ENCODE peak calls at places on chromosomes 11 and 22, in six cellular contexts. One of them, this sample, is unnamed.

GRCh38 chr11:72160319-72160718 is 24.8 kb downstream of the FOLR3 start:
- DNase-seq in IMR-90: peak
- DNase-seq in neuronal stem cell: no peak
- DNase-seq in mesenchymal stem cell: peak
- DNase-seq in H1: no peak
- DNase-seq in H9: no peak
- DNase-seq in this sample: no peak

GRCh38 chr22:34437140-34437539 is 516.9 kb upstream of the LARGE1 start:
- DNase-seq in H9: no peak
- DNase-seq in neuronal stem cell: no peak
- DNase-seq in IMR-90: no peak
- DNase-seq in H1: no peak
- DNase-seq in mesenchymal stem cell: no peak
- DNase-seq in this sample: no peak

GRCh38 chr11:97621282-97621681 is 1231.5 kb downstream of the JRKL start:
- DNase-seq in H9: no peak
- DNase-seq in neuronal stem cell: no peak
- DNase-seq in H1: no peak
- DNase-seq in IMR-90: no peak
- DNase-seq in mesenchymal stem cell: no peak
- DNase-seq in this sample: no peak

GRCh38 chr11:123474994-123475393 is 44.9 kb downstream of the GRAMD1B start:
- DNase-seq in neuronal stem cell: no peak
- DNase-seq in mesenchymal stem cell: no peak
- DNase-seq in H1: no peak
- DNase-seq in IMR-90: peak
- DNase-seq in H9: no peak
- DNase-seq in this sample: no peak

GRCh38 chr11:114116800-114117199 is 57.3 kb downstream of the ZBTB16 start:
- DNase-seq in H9: no peak
- DNase-seq in neuronal stem cell: no peak
- DNase-seq in mesenchymal stem cell: no peak
- DNase-seq in H1: no peak
- DNase-seq in IMR-90: no peak
- DNase-seq in this sample: no peak

GRCh38 chr22:38601221-38601764 is 31.3 kb upstream of the DMC1 start:
- DNase-seq in IMR-90: no peak
- DNase-seq in H9: no peak
- DNase-seq in mesenchymal stem cell: no peak
- DNase-seq in H1: no peak
- DNase-seq in neuronal stem cell: no peak
- DNase-seq in this sample: no peak

GRCh38 chr11:119912214-119912613 is 183.2 kb upstream of the NECTIN1 start:
- DNase-seq in IMR-90: no peak
- DNase-seq in H1: no peak
- DNase-seq in H9: no peak
- DNase-seq in mesenchymal stem cell: no peak
- DNase-seq in neuronal stem cell: no peak
- DNase-seq in this sample: no peak

GRCh38 chr11:101840720-101841119 is 74.1 kb upstream of the CEP126 start:
- DNase-seq in mesenchymal stem cell: peak
- DNase-seq in IMR-90: peak
- DNase-seq in H9: no peak
- DNase-seq in H1: no peak
- DNase-seq in neuronal stem cell: no peak
- DNase-seq in this sample: peak

GRCh38 chr22:36238348-36239149 is 778 bp downstream of the APOL2 start:
- DNase-seq in mesenchymal stem cell: no peak
- DNase-seq in IMR-90: no peak
- DNase-seq in neuronal stem cell: no peak
- DNase-seq in H9: peak
- DNase-seq in H1: no peak
- DNase-seq in this sample: no peak

GRCh38 chr11:119167933-119168332 is 592 bp upstream of the NLRX1 start:
- DNase-seq in IMR-90: no peak
- DNase-seq in neuronal stem cell: no peak
- DNase-seq in H1: no peak
- DNase-seq in H9: no peak
- DNase-seq in mesenchymal stem cell: no peak
- DNase-seq in this sample: no peak

GRCh38 chr11:78350101-78350645 is 67.4 kb downstream of the GAB2 start:
- DNase-seq in H9: no peak
- DNase-seq in mesenchymal stem cell: peak
- DNase-seq in H1: no peak
- DNase-seq in neuronal stem cell: no peak
- DNase-seq in IMR-90: peak
- DNase-seq in this sample: peak

GRCh38 chr11:2951235-2952110 is 22.3 kb upstream of the PHLDA2 start:
- DNase-seq in H1: no peak
- DNase-seq in mesenchymal stem cell: peak
- DNase-seq in IMR-90: peak
- DNase-seq in neuronal stem cell: no peak
- DNase-seq in H9: no peak
- DNase-seq in this sample: no peak

GRCh38 chr11:16126361-16126760 is 230.0 kb downstream of the SOX6 start:
- DNase-seq in H9: no peak
- DNase-seq in mesenchymal stem cell: no peak
- DNase-seq in neuronal stem cell: no peak
- DNase-seq in H1: no peak
- DNase-seq in IMR-90: peak
- DNase-seq in this sample: peak

GRCh38 chr11:45149483-45150056 is 3.1 kb downstream of the PRDM11 start:
- DNase-seq in mesenchymal stem cell: no peak
- DNase-seq in H9: peak
- DNase-seq in H1: no peak
- DNase-seq in IMR-90: no peak
- DNase-seq in neuronal stem cell: no peak
- DNase-seq in this sample: no peak

GRCh38 chr11:103731681-103732080 is 304.8 kb upstream of the DDI1 start:
- DNase-seq in H9: no peak
- DNase-seq in neuronal stem cell: no peak
- DNase-seq in mesenchymal stem cell: no peak
- DNase-seq in IMR-90: peak
- DNase-seq in H1: no peak
- DNase-seq in this sample: no peak

DNA sequence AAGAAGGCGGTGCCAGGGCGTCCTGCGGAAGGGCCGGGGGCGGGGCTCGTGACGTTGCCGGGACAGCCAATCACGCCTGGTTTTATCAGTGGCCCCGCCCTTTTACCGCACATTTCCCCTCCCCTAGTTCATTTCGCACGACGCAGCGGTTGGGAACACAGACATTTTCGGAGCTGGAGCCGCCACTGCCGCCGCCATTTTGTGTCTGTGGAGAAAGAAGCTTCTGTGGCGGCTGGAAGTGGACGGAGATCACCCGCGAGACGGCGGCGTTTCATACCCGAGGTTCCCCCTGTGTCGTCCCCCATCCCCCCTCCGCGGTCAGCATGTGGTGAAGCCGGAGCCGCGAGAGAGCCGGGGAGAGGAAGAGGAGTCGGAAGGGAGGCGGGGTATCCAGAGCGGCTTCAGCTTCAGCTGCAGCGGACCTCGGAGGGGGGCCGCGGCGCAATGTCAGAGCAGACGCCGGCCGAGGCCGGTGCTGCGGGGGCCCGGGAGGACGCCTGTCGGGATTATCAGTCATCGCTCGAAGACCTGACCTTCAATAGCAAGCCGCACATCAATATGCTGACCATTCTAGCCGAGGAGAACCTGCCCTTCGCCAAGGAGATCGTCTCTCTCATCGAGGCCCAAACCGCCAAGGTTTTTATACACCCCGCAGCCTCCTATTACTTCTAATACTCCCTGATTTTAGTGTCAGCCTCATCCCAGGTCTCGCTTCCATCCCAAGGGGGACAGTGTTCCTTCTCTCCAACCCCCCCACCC is at the start of gene PCF11:
- DNase-seq in H1: no peak
- DNase-seq in neuronal stem cell: no peak
- DNase-seq in IMR-90: no peak
- DNase-seq in H9: no peak
- DNase-seq in mesenchymal stem cell: no peak
- DNase-seq in this sample: no peak
- H2BK5ac ChIP-seq in H1: peak
- H2BK5ac ChIP-seq in neuronal stem cell: peak
- H2BK5ac ChIP-seq in IMR-90: peak
- H2BK5ac ChIP-seq in H9: no peak
- H2BK5ac ChIP-seq in mesenchymal stem cell: peak
- H2BK5ac ChIP-seq in this sample: peak

GRCh38 chr11:809287-810039 is at the start of gene RPLP2:
- DNase-seq in IMR-90: peak
- DNase-seq in H9: peak
- DNase-seq in mesenchymal stem cell: peak
- DNase-seq in neuronal stem cell: peak
- DNase-seq in H1: peak
- DNase-seq in this sample: peak
- H2BK5ac ChIP-seq in IMR-90: peak
- H2BK5ac ChIP-seq in H9: peak
- H2BK5ac ChIP-seq in mesenchymal stem cell: peak
- H2BK5ac ChIP-seq in neuronal stem cell: peak
- H2BK5ac ChIP-seq in H1: peak
- H2BK5ac ChIP-seq in this sample: peak

DNA sequence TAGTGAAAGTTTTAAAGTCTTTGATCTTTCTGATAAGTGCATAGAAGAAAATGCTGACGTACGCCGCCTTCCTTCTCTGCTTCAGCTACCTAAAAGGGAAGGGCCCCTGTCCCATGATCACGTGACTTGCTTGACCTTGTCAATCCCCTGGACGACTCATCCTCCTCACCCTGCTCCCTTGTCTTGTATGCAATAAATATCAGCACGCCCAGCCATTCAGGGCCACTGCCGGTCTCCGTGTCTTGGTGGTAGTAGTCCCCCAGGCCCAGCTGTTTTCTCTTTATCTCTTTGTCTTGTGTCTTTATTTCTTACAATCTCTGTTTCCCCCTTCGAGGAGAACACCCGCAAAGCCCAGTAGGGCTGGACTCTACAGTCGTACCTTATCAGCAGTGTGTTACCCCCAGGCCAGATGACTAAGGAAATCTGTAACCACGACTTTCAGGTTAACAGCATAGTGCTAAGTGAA is 6.3 kb downstream of the NUP50 start:
- DNase-seq in neuronal stem cell: no peak
- DNase-seq in H9: no peak
- DNase-seq in H1: no peak
- DNase-seq in mesenchymal stem cell: no peak
- DNase-seq in IMR-90: peak
- DNase-seq in this sample: peak
- H2BK5ac ChIP-seq in neuronal stem cell: no peak
- H2BK5ac ChIP-seq in H9: no peak
- H2BK5ac ChIP-seq in H1: no peak
- H2BK5ac ChIP-seq in mesenchymal stem cell: no peak
- H2BK5ac ChIP-seq in IMR-90: no peak
- H2BK5ac ChIP-seq in this sample: no peak

DNA sequence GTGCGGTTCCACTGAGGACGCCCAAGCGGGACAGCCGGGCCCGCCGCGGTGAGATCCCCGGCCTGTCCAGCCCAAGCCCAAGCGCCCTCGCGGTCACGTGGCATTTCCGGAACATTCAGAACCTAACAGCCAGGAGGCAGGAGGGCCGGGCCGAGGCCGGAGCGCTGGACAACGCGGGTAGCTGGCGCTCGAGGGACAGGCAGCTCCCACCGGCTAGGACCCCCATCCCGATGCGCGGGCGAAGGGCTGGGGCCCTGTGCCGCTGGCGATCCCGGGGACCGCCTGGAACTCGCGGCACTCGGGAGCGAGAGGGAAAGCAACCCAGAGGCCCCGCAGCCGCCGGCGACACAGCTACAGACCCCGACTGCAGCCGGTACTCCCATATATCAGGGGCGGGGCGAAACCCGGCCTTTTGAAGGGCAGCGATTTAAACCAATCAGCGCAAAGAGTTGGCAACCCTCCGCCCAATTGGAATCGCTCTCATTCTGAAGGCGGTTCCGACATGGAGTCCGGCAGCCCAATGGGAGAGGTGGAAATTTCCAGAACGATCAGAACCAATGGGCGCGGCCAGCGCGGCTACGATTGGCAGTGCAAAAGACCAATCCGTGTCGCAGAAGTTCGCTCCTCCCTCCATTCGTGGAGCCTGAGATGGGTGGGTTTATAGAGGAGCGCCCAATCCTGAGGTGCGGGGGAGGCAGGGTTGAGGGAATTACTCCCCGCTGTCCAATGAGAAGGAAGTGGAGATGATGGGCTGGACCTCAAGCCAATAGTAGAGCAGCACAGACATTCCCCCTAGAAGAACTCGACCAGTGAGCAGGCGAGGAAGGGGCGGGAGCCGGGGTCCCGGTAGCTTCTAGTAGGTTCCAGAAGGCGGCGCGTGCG is at the start of gene STIP1:
- DNase-seq in mesenchymal stem cell: peak
- DNase-seq in neuronal stem cell: peak
- DNase-seq in IMR-90: peak
- DNase-seq in H1: peak
- DNase-seq in H9: peak
- DNase-seq in this sample: peak
- H2BK5ac ChIP-seq in mesenchymal stem cell: peak
- H2BK5ac ChIP-seq in neuronal stem cell: peak
- H2BK5ac ChIP-seq in IMR-90: peak
- H2BK5ac ChIP-seq in H1: peak
- H2BK5ac ChIP-seq in H9: no peak
- H2BK5ac ChIP-seq in this sample: peak

DNA sequence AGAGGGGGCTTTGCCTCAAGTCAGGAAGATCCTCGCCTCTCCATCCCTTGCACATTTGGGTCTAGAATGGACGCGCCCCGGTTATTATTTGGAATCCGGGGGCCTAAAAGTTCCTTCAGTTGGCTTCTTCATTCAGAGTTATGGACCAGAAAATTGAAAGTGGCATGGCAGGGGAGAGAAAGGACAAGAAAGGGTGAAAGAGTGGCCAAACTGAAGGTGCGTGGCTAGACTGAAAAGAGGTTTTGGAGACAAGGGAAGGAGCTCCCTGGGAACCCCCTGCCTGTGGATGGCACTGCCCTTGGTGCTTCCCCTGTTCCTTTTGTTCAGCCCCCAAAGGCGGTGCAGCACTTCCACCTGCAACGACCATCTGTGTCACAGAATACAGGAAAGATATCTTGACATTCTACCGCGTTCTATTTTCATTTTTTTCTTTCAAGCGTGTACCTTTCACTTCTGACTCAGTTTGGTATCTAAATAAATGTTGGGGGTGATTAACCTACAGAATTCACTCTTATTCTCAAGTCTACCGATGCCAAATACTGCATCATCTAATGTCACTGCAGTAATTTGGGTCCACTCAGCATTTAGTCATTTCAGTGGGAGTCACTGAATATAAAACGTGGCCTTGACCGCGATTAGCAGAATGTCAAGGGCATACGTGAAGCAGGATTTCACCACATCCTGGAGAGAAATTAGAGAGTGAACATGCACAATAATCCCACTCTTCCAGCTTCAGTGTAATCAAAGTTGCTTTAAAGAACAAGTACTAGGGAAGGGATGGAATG is 88.1 kb upstream of the ARHGAP32 start:
- DNase-seq in mesenchymal stem cell: peak
- DNase-seq in neuronal stem cell: no peak
- DNase-seq in H1: no peak
- DNase-seq in IMR-90: peak
- DNase-seq in H9: no peak
- DNase-seq in this sample: no peak
- H2BK5ac ChIP-seq in mesenchymal stem cell: no peak
- H2BK5ac ChIP-seq in neuronal stem cell: no peak
- H2BK5ac ChIP-seq in H1: no peak
- H2BK5ac ChIP-seq in IMR-90: no peak
- H2BK5ac ChIP-seq in H9: no peak
- H2BK5ac ChIP-seq in this sample: no peak

This sample was measured in mesendoderm.